ENCODE peak calls at places on chromosomes 12 and 14, in six cellular contexts. Z is stimulated activated naive CD8-positive, alpha-beta T cell treated with anti-CD3 and anti-CD28 coated beads, Interleukin-15, Interleukin-2, amounts not matched to agents 100 U/mL and 50 U/mL, for 24 hours; P is neural crest cell; J is globus pallidus; B is AG09309; K is glutamatergic neuron. U is an unnamed sample.

GRCh38 chr14:96829791-96830190 is 32.6 kb downstream of the VRK1 start:
- DNase-seq in P (no peak), J (no peak), Z (no peak), B (no peak), K (no peak), U (no peak)

GRCh38 chr14:39219075-39219499 is 14.6 kb upstream of the MIA2 start:
- DNase-seq in P (no peak), Z (no peak), J (no peak), K (no peak), B (no peak), U (no peak)

GRCh38 chr14:96090441-96091148 is 51.4 kb downstream of the C14orf132 start:
- DNase-seq in P (no peak), J (peak), K (peak), B (no peak), Z (no peak), U (no peak)

GRCh38 chr12:112361271-112361670 is 21.0 kb downstream of the HECTD4 start:
- DNase-seq in J (no peak), Z (no peak), P (no peak), B (no peak), K (no peak), U (no peak)

GRCh38 chr14:75427482-75428229 is at the start of gene JDP2:
- DNase-seq in B (peak), P (peak), J (peak), Z (peak), K (peak), U (no peak)

GRCh38 chr12:6337958-6338406 is 3.9 kb downstream of the TNFRSF1A start:
- DNase-seq in B (no peak), P (no peak), Z (no peak), J (no peak), K (no peak), U (no peak)

GRCh38 chr12:7017870-7018349 is 366 bp downstream of the LPCAT3 start:
- DNase-seq in Z (no peak), K (peak), J (no peak), B (no peak), P (no peak), U (no peak)

GRCh38 chr14:105430535-105430934 is 10.9 kb downstream of the MTA1 start:
- DNase-seq in K (no peak), B (no peak), Z (no peak), P (no peak), J (no peak), U (no peak)

GRCh38 chr12:93040367-93040766 is 111.3 kb upstream of the EEA1 start:
- DNase-seq in B (no peak), K (no peak), Z (no peak), J (no peak), P (no peak), U (no peak)

GRCh38 chr12:130832561-130833209 is 6.4 kb downstream of the STX2 start:
- DNase-seq in B (no peak), P (no peak), K (no peak), J (peak), Z (no peak), U (no peak)

GRCh38 chr14:30796707-30797106 is 77.7 kb upstream of the COCH start:
- DNase-seq in J (no peak), B (no peak), Z (no peak), P (no peak), K (no peak), U (no peak)

GRCh38 chr12:95674631-95675030 is 115.9 kb downstream of the NTN4 start:
- DNase-seq in J (peak), Z (no peak), K (peak), B (no peak), P (no peak), U (no peak)

GRCh38 chr14:97978336-97978735 is 1181.2 kb downstream of the VRK1 start:
- DNase-seq in Z (peak), P (peak), K (peak), J (peak), B (no peak), U (no peak)

GRCh38 chr12:113862570-113863454 is 103.3 kb downstream of the RBM19 start:
- DNase-seq in B (peak), P (no peak), Z (peak), J (no peak), K (no peak), U (no peak)

GRCh38 chr12:12010277-12011031 is 60.3 kb upstream of the BCL2L14 start:
- DNase-seq in K (no peak), P (no peak), B (peak), Z (peak), J (peak), U (peak)